ENCODE peak calls at places on chromosomes 4 and X, in seven cellular contexts. K is right lobe of liver, Q is right atrium auricular region, C is sigmoid colon, W is left ventricle myocardium inferior, I is aorta, X is ovary. O is an unnamed sample.
A peak's percentile ranks its signal among the peaks of the same experiment; 100 is the strongest.

GRCh38 chrX:65679071-65679540 is 11.7 kb downstream of the MSN start:
- DNase-seq in K (no peak), Q (no peak), C (no peak), W (no peak), I (no peak), X (no peak), O (peak; percentile 30)

GRCh38 chr4:37976991-37977470 is 16.8 kb downstream of the PTTG2 start:
- DNase-seq in K (peak; percentile 91), Q (peak; percentile 79), C (peak; percentile 91), W (peak; percentile 84), I (peak; percentile 92), X (peak; percentile 85), O (peak; percentile 86)

GRCh38 chr4:129240816-129241215 is 144.9 kb downstream of the C4orf33 start:
- DNase-seq in K (peak; percentile 53), Q (no peak), C (no peak), W (no peak), I (no peak), X (no peak), O (no peak)

GRCh38 chr4:12492730-12493398 is 991.3 kb downstream of the RAB28 start:
- DNase-seq in K (no peak), Q (no peak), C (no peak), W (no peak), I (no peak), X (no peak), O (no peak)

GRCh38 chr4:163673848-163674702 is 179.6 kb downstream of the TMA16 start:
- DNase-seq in K (no peak), Q (no peak), C (no peak), W (no peak), I (no peak), X (no peak), O (no peak)

GRCh38 chr4:41359836-41360213 is 103.1 kb downstream of the UCHL1 start:
- DNase-seq in K (no peak), Q (no peak), C (no peak), W (no peak), I (no peak), X (no peak), O (no peak)

GRCh38 chr4:93834371-93835066 is 6.0 kb downstream of the ATOH1 start:
- DNase-seq in K (no peak), Q (no peak), C (no peak), W (no peak), I (no peak), X (no peak), O (no peak)

GRCh38 chr4:163404570-163404969 is 60.9 kb downstream of the NPY5R start:
- DNase-seq in K (no peak), Q (no peak), C (no peak), W (no peak), I (no peak), X (no peak), O (no peak)

GRCh38 chrX:9318761-9319160 is 146.1 kb upstream of the TBL1X start:
- DNase-seq in K (no peak), Q (no peak), C (no peak), W (no peak), I (no peak), X (no peak), O (no peak)

GRCh38 chr4:156685308-156685707 is 286.3 kb downstream of the PDGFC start:
- DNase-seq in K (no peak), Q (no peak), C (no peak), W (no peak), I (no peak), X (no peak), O (no peak)

GRCh38 chr4:168408620-168409019 is 71.7 kb downstream of the DDX60L start:
- DNase-seq in K (no peak), Q (peak; percentile 66), C (peak; percentile 91), W (peak; percentile 48), I (peak; percentile 67), X (peak; percentile 61), O (peak; percentile 60)

GRCh38 chr4:29805245-29805644 is 914.9 kb upstream of the PCDH7 start:
- DNase-seq in K (no peak), Q (no peak), C (no peak), W (no peak), I (no peak), X (no peak), O (no peak)

GRCh38 chr4:108834167-108834566 is 71.3 kb upstream of the ETNPPL start:
- DNase-seq in K (no peak), Q (no peak), C (no peak), W (no peak), I (no peak), X (no peak), O (no peak)

GRCh38 chr4:16745009-16745408 is 153.4 kb downstream of the LDB2 start:
- DNase-seq in K (no peak), Q (no peak), C (peak; percentile 73), W (no peak), I (no peak), X (no peak), O (peak; percentile 14)

GRCh38 chr4:76449362-76449767 is 14.3 kb downstream of the SHROOM3 start:
- DNase-seq in K (no peak), Q (no peak), C (no peak), W (no peak), I (no peak), X (no peak), O (no peak)

GRCh38 chr4:90580271-90580825 is 453.2 kb downstream of the CCSER1 start:
- DNase-seq in K (no peak), Q (no peak), C (no peak), W (no peak), I (no peak), X (no peak), O (no peak)

GRCh38 chrX:72621619-72622485 is 49.2 kb upstream of the HDAC8 start:
- DNase-seq in K (no peak), Q (no peak), C (no peak), W (no peak), I (no peak), X (no peak), O (no peak)

GRCh38 chr4:181701911-181702310 is 541.3 kb upstream of the TENM3 start:
- DNase-seq in K (no peak), Q (no peak), C (no peak), W (no peak), I (no peak), X (no peak), O (no peak)

GRCh38 chr4:102819588-102820365 is 7.6 kb downstream of the UBE2D3 start:
- DNase-seq in K (no peak), Q (no peak), C (no peak), W (no peak), I (no peak), X (no peak), O (no peak)

GRCh38 chrX:48573690-48574269 is 504 bp upstream of the RBM3 start:
- DNase-seq in K (no peak), Q (peak; percentile 68), C (peak; percentile 75), W (peak; percentile 38), I (peak; percentile 66), X (peak; percentile 58), O (peak; percentile 52)

GRCh38 chr4:155415662-155416061 is 38.9 kb upstream of the MAP9 start:
- DNase-seq in K (no peak), Q (no peak), C (no peak), W (no peak), I (no peak), X (no peak), O (no peak)

GRCh38 chr4:124710911-124711310 is 1.6 kb downstream of the ANKRD50 start:
- DNase-seq in K (no peak), Q (no peak), C (no peak), W (no peak), I (peak; percentile 40), X (no peak), O (no peak)

GRCh38 chrX:101257448-101258259 is 33.5 kb downstream of the TAF7L start:
- DNase-seq in K (no peak), Q (no peak), C (no peak), W (no peak), I (no peak), X (no peak), O (no peak)

GRCh38 chr4:152679414-152680281 is at the start of gene TMEM154:
- DNase-seq in K (peak; percentile 75), Q (peak; percentile 64), C (peak; percentile 72), W (peak; percentile 58), I (peak; percentile 73), X (peak; percentile 44), O (peak; percentile 51)

GRCh38 chrX:44731160-44731559 is 112.7 kb upstream of the DUSP21 start:
- DNase-seq in K (no peak), Q (no peak), C (no peak), W (no peak), I (no peak), X (no peak), O (no peak)

GRCh38 chr4:44186850-44187246 is 261.8 kb downstream of the KCTD8 start:
- DNase-seq in K (no peak), Q (no peak), C (no peak), W (no peak), I (no peak), X (no peak), O (no peak)

DNA sequence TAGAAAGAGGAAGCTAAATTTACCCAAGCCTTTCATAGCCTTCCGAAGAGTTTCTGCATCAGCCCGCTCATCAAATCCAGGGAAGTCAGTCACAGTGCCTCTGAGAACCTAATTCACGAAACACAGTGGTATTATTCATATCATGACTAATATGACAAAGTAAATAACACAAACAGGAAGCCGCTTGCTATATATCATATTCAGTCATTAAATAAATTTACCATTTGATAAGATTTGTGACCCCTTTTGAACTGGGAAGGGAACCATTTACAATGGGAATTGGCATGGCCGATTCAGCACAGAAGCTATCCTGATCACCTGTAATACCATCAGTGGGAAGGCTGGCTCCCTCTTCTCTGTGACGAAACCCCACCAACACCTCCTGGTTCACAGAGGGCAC is 10.5 kb downstream of the ANXA5 start:
- DNase-seq in K (no peak), Q (no peak), C (no peak), W (no peak), I (no peak), X (no peak), O (no peak)
- H3K36me3 ChIP-seq in K (no peaks in the 10 kb centered on the region), Q (peaks cover 56% of the 10 kb centered on the region), C (peaks cover 9% of the 10 kb centered on the region), W (peaks cover 55% of the 10 kb centered on the region), I (peaks cover 7% of the 10 kb centered on the region), X (no peaks in the 10 kb centered on the region), O (peaks cover 58% of the 10 kb centered on the region)

DNA sequence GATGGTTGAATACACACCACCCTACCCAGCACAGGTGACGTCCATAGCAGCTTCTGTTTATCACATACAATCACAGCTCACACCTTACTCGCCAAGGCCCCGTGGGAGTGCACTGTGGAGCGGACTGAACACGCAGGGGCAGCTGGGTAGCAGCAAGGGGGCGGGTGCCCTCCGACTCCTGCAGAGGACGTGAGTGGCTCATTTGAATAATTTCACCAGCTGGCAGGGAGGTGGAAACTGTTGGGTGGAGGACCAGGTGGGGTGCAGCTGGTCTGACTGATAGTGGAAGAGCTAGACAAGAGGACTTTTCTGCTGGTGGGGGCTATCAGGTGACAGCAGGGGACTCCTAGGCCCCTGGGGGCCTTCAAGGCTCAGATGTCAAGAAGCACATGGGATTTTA is 16.3 kb downstream of the MAN2B2 start:
- DNase-seq in K (no peak), Q (no peak), C (no peak), W (no peak), I (no peak), X (no peak), O (no peak)
- H3K36me3 ChIP-seq in K (no peaks in the 10 kb centered on the region), Q (peaks cover 7% of the 10 kb centered on the region), C (peaks cover 7% of the 10 kb centered on the region), W (peaks cover 36% of the 10 kb centered on the region), I (no peaks in the 10 kb centered on the region), X (no peaks in the 10 kb centered on the region), O (no peaks in the 10 kb centered on the region)

GRCh38 chr4:2744576-2745270 is 11.4 kb downstream of the TNIP2 start:
- DNase-seq in K (peak; percentile 43), Q (no peak), C (no peak), W (no peak), I (peak; percentile 44), X (no peak), O (no peak)
- H3K36me3 ChIP-seq in K (peaks cover 16% of the 10 kb centered on the region), Q (peaks cover 62% of the 10 kb centered on the region), C (peaks cover 46% of the 10 kb centered on the region), W (peaks cover 65% of the 10 kb centered on the region), I (no peaks in the 10 kb centered on the region), X (no peaks in the 10 kb centered on the region), O (peaks cover 71% of the 10 kb centered on the region)

GRCh38 chr4:113686950-113687718 is 74.4 kb downstream of the CAMK2D start:
- DNase-seq in K (no peak), Q (no peak), C (no peak), W (no peak), I (no peak), X (no peak), O (no peak)
- H3K36me3 ChIP-seq in K (no peaks in the 10 kb centered on the region), Q (no peaks in the 10 kb centered on the region), C (no peaks in the 10 kb centered on the region), W (no peaks in the 10 kb centered on the region), I (no peaks in the 10 kb centered on the region), X (no peaks in the 10 kb centered on the region), O (no peaks in the 10 kb centered on the region)

O was measured in heart right ventricle.